ENCODE peak calls at places on chromosomes 3 and 15, in six cellular contexts. R is ACHN; Y is NCI-H774; C is stimulated activated CD4-positive, alpha-beta T cell treated with anti-CD3 and anti-CD28 coated beads, Interleukin-1b, Interleukin-23, amount 100 ng/mL, for 48 hours; F is T-helper 17 cell; G is A673. P is an unnamed sample.

GRCh38 chr15:59200560-59200959 is 6.1 kb upstream of the LDHAL6B start:
- DNase-seq in G (peak), F (no peak), Y (no peak), R (no peak), C (no peak), P (no peak)

GRCh38 chr15:44081223-44082013 is 113.7 kb downstream of the FRMD5 start:
- DNase-seq in R (no peak), Y (no peak), G (no peak), F (no peak), C (no peak), P (no peak)

GRCh38 chr3:129603561-129603942 is 2.9 kb downstream of the PLXND1 start:
- DNase-seq in C (no peak), Y (no peak), G (peak), R (no peak), F (no peak), P (no peak)

GRCh38 chr15:41102854-41103253 is 13.2 kb downstream of the INO80 start:
- DNase-seq in C (no peak), G (no peak), F (no peak), R (no peak), Y (no peak), P (no peak)

GRCh38 chr3:12427551-12427950 is 56.7 kb upstream of the TSEN2 start:
- DNase-seq in C (no peak), Y (no peak), F (no peak), R (no peak), G (no peak), P (no peak)

GRCh38 chr3:139839034-139839433 is 96.0 kb upstream of the CLSTN2 start:
- DNase-seq in Y (no peak), R (no peak), F (no peak), C (no peak), G (no peak), P (no peak)

GRCh38 chr3:64977308-64978100 is 289.7 kb upstream of the ADAMTS9 start:
- DNase-seq in F (no peak), C (no peak), R (peak), Y (no peak), G (no peak), P (no peak)

GRCh38 chr3:129934234-129935123 is 40.0 kb upstream of the TRH start:
- DNase-seq in F (no peak), Y (peak), C (peak), R (peak), G (peak), P (peak)

GRCh38 chr3:114519415-114519814 is 225.6 kb downstream of the TIGIT start:
- DNase-seq in C (no peak), Y (no peak), R (peak), G (peak), F (no peak), P (peak)

GRCh38 chr15:60118146-60118545 is 114.0 kb downstream of the FOXB1 start:
- DNase-seq in R (no peak), G (no peak), Y (no peak), F (no peak), C (no peak), P (no peak)

GRCh38 chr15:42933886-42934667 is 13.5 kb upstream of the TTBK2 start:
- DNase-seq in R (no peak), G (no peak), Y (no peak), F (no peak), C (no peak), P (no peak)

GRCh38 chr15:100683434-100683833 is 81.0 kb downstream of the ASB7 start:
- DNase-seq in G (no peak), F (no peak), R (no peak), Y (no peak), C (no peak), P (no peak)

GRCh38 chr15:101028772-101029438 is 109.7 kb downstream of the LRRK1 start:
- DNase-seq in R (no peak), F (no peak), G (no peak), C (no peak), Y (no peak), P (no peak)

GRCh38 chr3:182766108-182766507 is 27.2 kb upstream of the ATP11B start:
- DNase-seq in G (no peak), Y (no peak), C (no peak), F (no peak), R (no peak), P (no peak)

GRCh38 chr3:170469151-170470062 is 50.7 kb downstream of the CLDN11 start:
- DNase-seq in R (no peak), G (peak), Y (peak), F (no peak), C (no peak), P (no peak)

GRCh38 chr15:92098869-92099268 is 245.4 kb downstream of the SLCO3A1 start:
- DNase-seq in G (no peak), R (no peak), Y (no peak), C (no peak), F (no peak), P (peak)

GRCh38 chr3:156620260-156620659 is 54.1 kb upstream of the TIPARP start:
- DNase-seq in R (no peak), G (no peak), F (no peak), Y (peak), C (no peak), P (no peak)

P was measured in SK-MEL-5.